ENCODE peak calls at places on chromosomes 11 and 22, in four cellular contexts. W, T, F and O are unnamed samples.
A peak's percentile ranks its signal among the peaks of the same experiment; 100 is the strongest.

GRCh38 chr11:61697764-61698163 is 17.6 kb downstream of the DAGLA start:
- DNase-seq in W (no peak), T (no peak), F (no peak), O (no peak)

GRCh38 chr22:24583221-24583971 is 9.5 kb downstream of the LRRC75B start:
- DNase-seq in W (peak; percentile 86), T (no peak), F (no peak), O (no peak)

GRCh38 chr11:27838674-27839073 is 138.4 kb upstream of the BDNF start:
- DNase-seq in W (no peak), T (no peak), F (no peak), O (no peak)

GRCh38 chr11:3946445-3947017 is 91.1 kb downstream of the STIM1 start:
- DNase-seq in W (no peak), T (no peak), F (no peak), O (no peak)

GRCh38 chr11:43825217-43825816 is 55.3 kb upstream of the ALKBH3 start:
- DNase-seq in W (peak; percentile 25), T (no peak), F (no peak), O (no peak)

GRCh38 chr11:102620179-102620578 is 5.0 kb downstream of the MMP20 start:
- DNase-seq in W (no peak), T (no peak), F (no peak), O (no peak)

GRCh38 chr22:38034278-38034882 is 22.8 kb upstream of the PICK1 start:
- DNase-seq in W (peak; percentile 71), T (peak; percentile 52), F (peak; percentile 82), O (peak; percentile 55)

GRCh38 chr11:119810478-119811232 is 81.7 kb upstream of the NECTIN1 start:
- DNase-seq in W (no peak), T (no peak), F (no peak), O (no peak)

GRCh38 chr11:121123670-121124069 is 22.6 kb downstream of the TECTA start:
- DNase-seq in W (no peak), T (no peak), F (no peak), O (no peak)

GRCh38 chr11:3849297-3849874 is 6.1 kb upstream of the STIM1 start:
- DNase-seq in W (peak; percentile 17), T (no peak), F (no peak), O (no peak)

GRCh38 chr11:35330924-35331323 is 88.4 kb downstream of the SLC1A2 start:
- DNase-seq in W (no peak), T (no peak), F (no peak), O (no peak)

DNA sequence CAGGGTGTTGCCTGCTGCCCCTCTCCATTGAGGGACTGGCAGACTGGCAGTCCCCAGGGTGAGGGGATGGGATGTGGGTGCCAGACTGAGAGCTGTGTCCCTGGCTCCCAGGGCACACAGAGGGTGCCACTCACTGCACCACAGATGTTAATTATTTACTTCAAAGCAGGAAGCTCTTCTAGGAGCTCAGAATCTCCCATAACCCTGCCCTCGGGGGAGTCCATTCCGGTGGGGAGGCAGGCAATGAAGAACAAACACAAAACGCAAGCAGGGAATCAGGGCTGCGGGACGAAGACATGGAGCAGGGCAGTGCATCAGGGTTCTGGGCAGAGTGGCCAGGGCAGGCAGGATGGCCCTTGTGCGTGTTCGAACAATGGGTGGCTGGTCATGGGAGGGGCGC is 24.4 kb upstream of the FLRT1 start:
- DNase-seq in W (no peak), T (no peak), F (no peak), O (no peak)
- H3K4me3 ChIP-seq in W (no peak overlapping the region), T (no peak overlapping the region), F (no peak overlapping the region), O (no peak overlapping the region)

GRCh38 chr22:44703269-44703870 is 1.4 kb downstream of the PRR5 start:
- DNase-seq in W (no peak), T (no peak), F (no peak), O (no peak)
- H3K4me3 ChIP-seq in W (no peak overlapping the region), T (peak overlapping the region; percentile 43), F (peak overlapping the region; percentile 67), O (peak overlapping the region; percentile 64)

DNA sequence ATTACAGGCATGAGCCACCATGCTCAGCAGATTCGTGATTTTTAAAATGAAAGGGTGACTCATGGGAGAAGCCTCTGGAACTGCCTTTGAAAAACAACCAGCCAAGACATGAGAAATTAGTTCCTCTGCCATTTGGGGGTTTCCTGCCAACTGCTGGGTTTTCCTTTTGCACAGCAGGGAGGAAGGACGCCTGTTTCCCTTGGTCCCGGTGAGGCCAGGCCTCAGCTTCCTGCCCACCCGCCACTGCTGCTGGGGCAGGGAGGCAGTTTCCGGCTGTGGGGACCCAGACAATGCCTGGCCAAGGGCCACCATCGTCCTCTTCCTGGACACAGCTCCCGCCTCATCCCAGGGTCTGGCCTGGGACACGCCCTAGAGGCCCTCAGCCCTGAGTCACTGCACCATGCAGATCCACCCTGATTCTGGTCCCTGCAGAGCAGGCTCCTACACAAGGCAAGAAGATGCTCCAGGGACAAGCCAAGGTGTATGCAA is 10.2 kb downstream of the PPM1F start:
- DNase-seq in W (no peak), T (peak; percentile 72), F (peak; percentile 84), O (peak; percentile 40)
- H3K4me3 ChIP-seq in W (no peak overlapping the region), T (no peak overlapping the region), F (no peak overlapping the region), O (no peak overlapping the region)

DNA sequence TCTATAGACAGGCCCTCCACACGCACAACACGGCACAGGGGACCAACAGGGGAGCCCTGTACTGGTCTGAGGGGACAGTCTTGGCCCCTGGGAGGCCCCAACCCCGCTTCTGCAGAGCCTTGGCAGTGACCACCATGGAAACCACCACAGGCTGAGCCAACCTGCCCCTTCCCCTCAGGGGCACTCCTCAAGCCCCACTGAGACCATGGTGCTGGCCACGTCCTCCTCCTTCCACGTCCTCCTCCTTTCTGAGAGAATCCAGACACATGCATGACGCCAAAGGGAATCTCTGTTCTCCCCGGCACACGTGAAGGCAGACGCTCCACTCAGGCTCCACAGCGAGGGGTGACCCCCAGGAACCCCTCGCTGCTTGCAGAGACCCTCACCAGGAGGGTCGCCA is 2.7 kb downstream of the BRD1 start:
- DNase-seq in W (no peak), T (no peak), F (no peak), O (no peak)
- H3K4me3 ChIP-seq in W (no peak overlapping the region), T (no peak overlapping the region), F (peak overlapping the region; percentile 94), O (peak overlapping the region; percentile 75)

GRCh38 chr22:46761017-46761416 is 1.4 kb upstream of the TBC1D22A start:
- DNase-seq in W (no peak), T (no peak), F (no peak), O (no peak)

GRCh38 chr22:46764140-46764680 is 1.8 kb downstream of the TBC1D22A start:
- DNase-seq in W (no peak), T (no peak), F (no peak), O (no peak)

GRCh38 chr22:46763051-46763705 is 728 bp downstream of the TBC1D22A start:
- DNase-seq in W (no peak), T (no peak), F (peak; percentile 82), O (no peak)

GRCh38 chr22:46762238-46763050 is at the start of gene TBC1D22A:
- DNase-seq in W (peak; percentile 96), T (peak; percentile 95), F (peak; percentile 96), O (peak; percentile 64)

GRCh38 chr22:46761539-46762237 is 762 bp upstream of the TBC1D22A start:
- DNase-seq in W (no peak), T (no peak), F (no peak), O (no peak)
- H3K4me3 ChIP-seq in W (peak overlapping the region; percentile 92), T (peak overlapping the region; percentile 86), F (peak overlapping the region; percentile 81), O (peak overlapping the region; percentile 97)

GRCh38 chr11:26719289-26719688 is 2.6 kb downstream of the SLC5A12 start:
- DNase-seq in W (no peak), T (no peak), F (no peak), O (no peak)

GRCh38 chr11:26710489-26710888 is 11.4 kb downstream of the SLC5A12 start:
- DNase-seq in W (no peak), T (no peak), F (no peak), O (no peak)

GRCh38 chr11:26717761-26718160 is 4.1 kb downstream of the SLC5A12 start:
- DNase-seq in W (no peak), T (no peak), F (no peak), O (no peak)

GRCh38 chr11:26712497-26712896 is 9.4 kb downstream of the SLC5A12 start:
- DNase-seq in W (no peak), T (no peak), F (no peak), O (no peak)

DNA sequence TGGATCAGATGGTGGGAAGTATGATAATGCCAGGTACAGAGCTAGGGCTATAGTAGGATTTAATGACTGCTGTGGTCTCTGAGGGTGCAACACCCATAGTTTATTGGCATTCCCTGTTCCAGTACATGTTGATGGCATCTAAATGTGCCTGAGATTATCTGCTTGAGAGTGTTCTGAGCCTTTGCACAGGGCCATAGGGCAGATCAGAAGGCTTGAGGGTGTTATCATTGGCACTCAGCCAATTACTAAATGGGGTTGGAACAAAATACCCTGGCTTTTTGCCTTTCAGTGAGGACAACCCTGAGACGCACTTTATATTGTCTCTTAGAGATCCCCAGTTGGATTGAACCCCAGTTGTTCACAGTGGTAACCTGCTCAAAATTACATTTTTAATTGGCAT is 6.7 kb downstream of the SLC5A12 start:
- DNase-seq in W (no peak), T (no peak), F (no peak), O (no peak)
- H3K4me3 ChIP-seq in W (no peak overlapping the region), T (no peak overlapping the region), F (no peak overlapping the region), O (no peak overlapping the region)

GRCh38 chr11:113314065-113314388 is 356 bp upstream of the TTC12 start:
- DNase-seq in W (no peak), T (no peak), F (no peak), O (no peak)

GRCh38 chr11:113317297-113317696 is 2.9 kb downstream of the TTC12 start:
- DNase-seq in W (no peak), T (no peak), F (no peak), O (no peak)

GRCh38 chr11:113313601-113314000 is 782 bp upstream of the TTC12 start:
- DNase-seq in W (no peak), T (no peak), F (no peak), O (no peak)

GRCh38 chr11:113314389-113315301 is at the start of gene TTC12:
- DNase-seq in W (peak; percentile 97), T (peak; percentile 94), F (peak; percentile 95), O (peak; percentile 33)

GRCh38 chr11:113316251-113316650 is 1.9 kb downstream of the TTC12 start:
- DNase-seq in W (no peak), T (no peak), F (no peak), O (no peak)
- H3K4me3 ChIP-seq in W (no peak overlapping the region), T (no peak overlapping the region), F (no peak overlapping the region), O (no peak overlapping the region)